ENCODE peak calls at places on chromosomes 13 and 19, in eight cellular contexts. D is GM13977; C is cardiac septum; F is HEK293T; J is iris pigment epithelial cell; X is head of caudate nucleus; Y is NCI-H82; R is naive thymus-derived CD4-positive, alpha-beta T cell. P is an unnamed sample.
A peak's percentile ranks its signal among the peaks of the same experiment; 100 is the strongest.

GRCh38 chr13:24627864-24628418 is 52.3 kb upstream of the ATP12A start:
- DNase-seq in R (no peak), C (peak; percentile 69), D (no peak), F (no peak), X (no peak), J (no peak), Y (peak; percentile 7), P (no peak)

GRCh38 chr19:28914173-28914572 is 298.8 kb downstream of the UQCRFS1 start:
- DNase-seq in F (no peak), Y (no peak), X (no peak), D (no peak), C (peak; percentile 36), R (no peak), J (no peak), P (no peak)

GRCh38 chr19:7843521-7843920 is 13.5 kb downstream of the EVI5L start:
- DNase-seq in R (no peak), X (no peak), J (no peak), Y (no peak), F (no peak), C (no peak), D (no peak), P (no peak)

GRCh38 chr13:50866817-50867640 is 23.5 kb upstream of the DLEU7 start:
- DNase-seq in F (no peak), C (no peak), Y (no peak), J (no peak), D (no peak), X (no peak), R (no peak), P (no peak)

GRCh38 chr13:89925107-89925506 is 1422.4 kb upstream of the MIR17HG start:
- DNase-seq in F (peak; percentile 63), C (no peak), J (peak; percentile 39), D (peak; percentile 14), Y (peak; percentile 62), X (no peak), R (no peak), P (peak; percentile 47)

GRCh38 chr13:114152831-114153371 is 20.5 kb upstream of the RASA3 start:
- DNase-seq in D (no peak), C (no peak), Y (no peak), X (no peak), R (no peak), F (no peak), J (no peak), P (no peak)

GRCh38 chr19:2084993-2085720 is 11.0 kb downstream of the MOB3A start:
- DNase-seq in D (peak; percentile 90), X (peak; percentile 47), J (peak; percentile 42), R (peak; percentile 96), C (peak; percentile 95), F (no peak), Y (no peak), P (no peak)

GRCh38 chr13:113648218-113648615 is 9.8 kb downstream of the ATP4B start:
- DNase-seq in J (no peak), C (no peak), D (no peak), F (no peak), R (no peak), Y (no peak), X (no peak), P (no peak)

GRCh38 chr13:50910483-50910805 is 853 bp downstream of the RNASEH2B start:
- DNase-seq in F (peak; percentile 27), D (no peak), Y (peak; percentile 73), J (peak; percentile 40), R (no peak), C (no peak), X (peak; percentile 35), P (peak; percentile 31)

P was measured in NCI-H1092 treated with DMSO at 0.1 percent for 48 hours.